ENCODE peak calls at places on chromosomes 16 and 17, in ten cellular contexts. One of them, this sample, is unnamed.

GRCh38 chr16:20871935-20872815 is 28.0 kb downstream of the DCUN1D3 start:
- DNase-seq in CD8-positive, alpha-beta T cell: no peak
- DNase-seq in AG10803: no peak
- DNase-seq in lower lobe of right lung: no peak
- DNase-seq in uterus: no peak
- DNase-seq in right atrium auricular region: no peak
- DNase-seq in spleen: no peak
- DNase-seq in PC-9: no peak
- DNase-seq in tibial artery: no peak
- DNase-seq in psoas muscle: no peak
- DNase-seq in this sample: peak

GRCh38 chr17:55730380-55730779 is 7.7 kb upstream of the TMEM100 start:
- DNase-seq in right atrium auricular region: no peak
- DNase-seq in CD8-positive, alpha-beta T cell: no peak
- DNase-seq in spleen: no peak
- DNase-seq in lower lobe of right lung: no peak
- DNase-seq in psoas muscle: no peak
- DNase-seq in AG10803: no peak
- DNase-seq in uterus: no peak
- DNase-seq in PC-9: no peak
- DNase-seq in tibial artery: no peak
- DNase-seq in this sample: no peak

GRCh38 chr17:11490171-11490760 is 108.0 kb upstream of the DNAH9 start:
- DNase-seq in psoas muscle: no peak
- DNase-seq in PC-9: no peak
- DNase-seq in spleen: no peak
- DNase-seq in uterus: no peak
- DNase-seq in CD8-positive, alpha-beta T cell: no peak
- DNase-seq in right atrium auricular region: peak
- DNase-seq in AG10803: no peak
- DNase-seq in lower lobe of right lung: no peak
- DNase-seq in tibial artery: no peak
- DNase-seq in this sample: no peak

GRCh38 chr16:13335894-13336293 is 434.5 kb downstream of the SHISA9 start:
- DNase-seq in AG10803: no peak
- DNase-seq in tibial artery: no peak
- DNase-seq in PC-9: no peak
- DNase-seq in psoas muscle: no peak
- DNase-seq in CD8-positive, alpha-beta T cell: no peak
- DNase-seq in lower lobe of right lung: no peak
- DNase-seq in uterus: no peak
- DNase-seq in right atrium auricular region: no peak
- DNase-seq in spleen: no peak
- DNase-seq in this sample: no peak

GRCh38 chr17:951388-952132 is 28.0 kb downstream of the NXN start:
- DNase-seq in spleen: no peak
- DNase-seq in AG10803: peak
- DNase-seq in tibial artery: no peak
- DNase-seq in CD8-positive, alpha-beta T cell: no peak
- DNase-seq in uterus: peak
- DNase-seq in right atrium auricular region: no peak
- DNase-seq in psoas muscle: peak
- DNase-seq in PC-9: peak
- DNase-seq in lower lobe of right lung: no peak
- DNase-seq in this sample: no peak

GRCh38 chr17:83119987-83120864 is 40.8 kb downstream of the METRNL start:
- DNase-seq in AG10803: no peak
- DNase-seq in psoas muscle: no peak
- DNase-seq in lower lobe of right lung: peak
- DNase-seq in uterus: no peak
- DNase-seq in tibial artery: no peak
- DNase-seq in CD8-positive, alpha-beta T cell: no peak
- DNase-seq in spleen: peak
- DNase-seq in PC-9: no peak
- DNase-seq in right atrium auricular region: no peak
- DNase-seq in this sample: peak

GRCh38 chr17:42200702-42201101 is 6.4 kb upstream of the GHDC start:
- DNase-seq in lower lobe of right lung: no peak
- DNase-seq in right atrium auricular region: peak
- DNase-seq in spleen: no peak
- DNase-seq in PC-9: no peak
- DNase-seq in uterus: no peak
- DNase-seq in AG10803: peak
- DNase-seq in psoas muscle: no peak
- DNase-seq in CD8-positive, alpha-beta T cell: no peak
- DNase-seq in tibial artery: no peak
- DNase-seq in this sample: no peak

GRCh38 chr17:37276475-37276874 is 99.3 kb upstream of the C17orf78 start:
- DNase-seq in AG10803: no peak
- DNase-seq in lower lobe of right lung: no peak
- DNase-seq in right atrium auricular region: no peak
- DNase-seq in PC-9: peak
- DNase-seq in tibial artery: no peak
- DNase-seq in CD8-positive, alpha-beta T cell: no peak
- DNase-seq in uterus: no peak
- DNase-seq in spleen: no peak
- DNase-seq in psoas muscle: no peak
- DNase-seq in this sample: no peak

GRCh38 chr16:85870159-85870558 is 28.8 kb upstream of the IRF8 start:
- DNase-seq in right atrium auricular region: no peak
- DNase-seq in psoas muscle: no peak
- DNase-seq in CD8-positive, alpha-beta T cell: no peak
- DNase-seq in lower lobe of right lung: no peak
- DNase-seq in tibial artery: peak
- DNase-seq in uterus: no peak
- DNase-seq in AG10803: no peak
- DNase-seq in PC-9: no peak
- DNase-seq in spleen: peak
- DNase-seq in this sample: no peak

GRCh38 chr16:19718624-19718965 is 524 bp downstream of the IQCK start:
- DNase-seq in spleen: no peak
- DNase-seq in PC-9: no peak
- DNase-seq in right atrium auricular region: no peak
- DNase-seq in CD8-positive, alpha-beta T cell: no peak
- DNase-seq in tibial artery: peak
- DNase-seq in psoas muscle: no peak
- DNase-seq in uterus: no peak
- DNase-seq in AG10803: no peak
- DNase-seq in lower lobe of right lung: no peak
- DNase-seq in this sample: no peak

GRCh38 chr17:5078106-5079028 is at the start of gene ZFP3:
- DNase-seq in tibial artery: peak
- DNase-seq in psoas muscle: peak
- DNase-seq in lower lobe of right lung: peak
- DNase-seq in uterus: peak
- DNase-seq in CD8-positive, alpha-beta T cell: peak
- DNase-seq in spleen: peak
- DNase-seq in PC-9: peak
- DNase-seq in AG10803: peak
- DNase-seq in right atrium auricular region: peak
- DNase-seq in this sample: peak

GRCh38 chr16:85464342-85465305 is 148.5 kb upstream of the GSE1 start:
- DNase-seq in PC-9: no peak
- DNase-seq in AG10803: no peak
- DNase-seq in right atrium auricular region: no peak
- DNase-seq in tibial artery: no peak
- DNase-seq in CD8-positive, alpha-beta T cell: no peak
- DNase-seq in spleen: no peak
- DNase-seq in uterus: no peak
- DNase-seq in psoas muscle: no peak
- DNase-seq in lower lobe of right lung: no peak
- DNase-seq in this sample: no peak

GRCh38 chr17:79658811-79659207 is 48.0 kb upstream of the RBFOX3 start:
- DNase-seq in PC-9: no peak
- DNase-seq in psoas muscle: no peak
- DNase-seq in tibial artery: no peak
- DNase-seq in spleen: no peak
- DNase-seq in AG10803: peak
- DNase-seq in uterus: no peak
- DNase-seq in CD8-positive, alpha-beta T cell: no peak
- DNase-seq in right atrium auricular region: peak
- DNase-seq in lower lobe of right lung: no peak
- DNase-seq in this sample: peak

DNA sequence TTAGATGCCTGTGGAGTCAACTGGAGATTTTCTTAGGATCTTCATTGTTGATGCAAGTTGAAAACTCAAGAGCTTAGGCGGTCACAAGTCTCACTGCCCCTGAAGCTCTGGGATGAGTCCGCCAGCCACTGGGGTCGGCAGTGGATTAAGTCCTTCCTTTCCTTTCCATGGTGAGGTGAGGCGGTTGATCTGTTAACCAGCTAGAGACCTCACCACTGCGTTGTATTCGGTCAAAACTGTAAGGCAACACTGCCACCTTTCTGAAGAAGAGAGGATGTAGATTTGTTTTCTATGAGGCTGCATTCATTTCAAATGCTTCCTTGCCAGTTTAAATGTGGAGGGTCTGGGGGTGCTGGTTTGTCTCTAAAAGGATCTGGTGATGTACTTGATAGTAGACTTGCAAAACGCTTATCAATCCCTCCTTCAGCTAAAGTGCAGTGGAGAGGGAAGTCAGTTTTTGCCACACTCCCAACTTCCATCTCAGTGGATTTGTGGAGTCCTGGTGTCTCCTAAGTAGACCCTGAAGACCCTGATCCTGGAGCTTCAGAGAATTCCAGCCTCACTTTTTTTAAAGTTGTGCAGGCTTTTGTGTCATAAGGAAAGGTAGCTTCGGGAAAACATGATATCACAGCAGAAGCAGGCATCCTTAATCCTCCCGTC is 1.7 kb downstream of the MYOCD start:
- DNase-seq in CD8-positive, alpha-beta T cell: no peak
- DNase-seq in psoas muscle: no peak
- DNase-seq in PC-9: no peak
- DNase-seq in AG10803: peak
- DNase-seq in tibial artery: no peak
- DNase-seq in uterus: peak
- DNase-seq in lower lobe of right lung: no peak
- DNase-seq in right atrium auricular region: no peak
- DNase-seq in spleen: no peak
- DNase-seq in this sample: peak
- H3K4me3 ChIP-seq in CD8-positive, alpha-beta T cell: no peak
- H3K4me3 ChIP-seq in psoas muscle: peak
- H3K4me3 ChIP-seq in PC-9: no peak
- H3K4me3 ChIP-seq in AG10803: no peak
- H3K4me3 ChIP-seq in tibial artery: peak
- H3K4me3 ChIP-seq in uterus: peak
- H3K4me3 ChIP-seq in lower lobe of right lung: no peak
- H3K4me3 ChIP-seq in right atrium auricular region: peak
- H3K4me3 ChIP-seq in spleen: no peak
- H3K4me3 ChIP-seq in this sample: no peak

DNA sequence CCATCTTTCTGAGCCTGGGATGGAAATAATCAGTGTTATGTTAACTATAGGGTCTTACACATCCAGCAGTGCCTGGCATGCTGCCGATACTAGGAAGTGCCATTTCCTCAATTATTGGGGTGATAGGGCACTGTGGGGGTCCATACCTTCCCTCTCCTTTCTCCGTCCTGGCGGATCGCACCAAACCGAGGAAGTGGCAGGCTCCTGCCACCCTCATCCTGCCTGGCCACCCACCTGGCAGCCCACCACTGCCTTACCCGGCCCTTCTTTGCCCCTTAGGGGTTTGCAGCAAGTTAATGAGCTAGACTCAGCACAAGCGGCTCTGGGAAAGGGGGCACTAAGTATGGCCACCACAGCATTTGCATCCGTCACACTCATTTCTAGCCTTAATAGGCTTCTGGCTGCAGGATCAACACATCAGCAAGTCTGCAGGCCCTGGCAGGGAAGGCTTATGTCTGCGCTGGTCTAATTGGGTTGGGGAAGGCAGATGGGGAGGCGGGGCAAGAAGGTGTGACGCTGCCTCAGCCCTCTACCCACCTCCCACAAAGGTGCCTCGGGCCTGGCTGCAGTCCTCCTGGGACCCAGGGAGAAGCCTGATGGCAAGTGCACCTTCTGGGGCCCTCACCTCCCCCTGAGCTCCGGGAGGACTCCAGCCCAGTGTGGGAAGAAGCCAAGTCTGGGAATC is 28.6 kb downstream of the DCAKD start:
- DNase-seq in AG10803: no peak
- DNase-seq in uterus: no peak
- DNase-seq in lower lobe of right lung: no peak
- DNase-seq in PC-9: no peak
- DNase-seq in CD8-positive, alpha-beta T cell: no peak
- DNase-seq in right atrium auricular region: no peak
- DNase-seq in spleen: no peak
- DNase-seq in tibial artery: no peak
- DNase-seq in psoas muscle: no peak
- DNase-seq in this sample: peak
- TF ChIP-seq CTCF in AG10803: no peak
- TF ChIP-seq CTCF in uterus: no peak
- TF ChIP-seq CTCF in lower lobe of right lung: no peak
- TF ChIP-seq CTCF in PC-9: no peak
- TF ChIP-seq CTCF in CD8-positive, alpha-beta T cell: no peak
- TF ChIP-seq CTCF in right atrium auricular region: no peak
- TF ChIP-seq CTCF in spleen: no peak
- TF ChIP-seq CTCF in tibial artery: no peak
- TF ChIP-seq CTCF in psoas muscle: no peak
- TF ChIP-seq CTCF in this sample: no peak

GRCh38 chr17:17921192-17922082 is 50.8 kb downstream of the TOM1L2 start:
- DNase-seq in spleen: no peak
- DNase-seq in lower lobe of right lung: no peak
- DNase-seq in psoas muscle: no peak
- DNase-seq in tibial artery: no peak
- DNase-seq in right atrium auricular region: no peak
- DNase-seq in CD8-positive, alpha-beta T cell: no peak
- DNase-seq in uterus: peak
- DNase-seq in AG10803: peak
- DNase-seq in PC-9: peak
- DNase-seq in this sample: no peak
- H3K4me3 ChIP-seq in spleen: no peak
- H3K4me3 ChIP-seq in lower lobe of right lung: no peak
- H3K4me3 ChIP-seq in psoas muscle: no peak
- H3K4me3 ChIP-seq in tibial artery: no peak
- H3K4me3 ChIP-seq in right atrium auricular region: no peak
- H3K4me3 ChIP-seq in CD8-positive, alpha-beta T cell: no peak
- H3K4me3 ChIP-seq in uterus: no peak
- H3K4me3 ChIP-seq in AG10803: no peak
- H3K4me3 ChIP-seq in PC-9: no peak
- H3K4me3 ChIP-seq in this sample: no peak

DNA sequence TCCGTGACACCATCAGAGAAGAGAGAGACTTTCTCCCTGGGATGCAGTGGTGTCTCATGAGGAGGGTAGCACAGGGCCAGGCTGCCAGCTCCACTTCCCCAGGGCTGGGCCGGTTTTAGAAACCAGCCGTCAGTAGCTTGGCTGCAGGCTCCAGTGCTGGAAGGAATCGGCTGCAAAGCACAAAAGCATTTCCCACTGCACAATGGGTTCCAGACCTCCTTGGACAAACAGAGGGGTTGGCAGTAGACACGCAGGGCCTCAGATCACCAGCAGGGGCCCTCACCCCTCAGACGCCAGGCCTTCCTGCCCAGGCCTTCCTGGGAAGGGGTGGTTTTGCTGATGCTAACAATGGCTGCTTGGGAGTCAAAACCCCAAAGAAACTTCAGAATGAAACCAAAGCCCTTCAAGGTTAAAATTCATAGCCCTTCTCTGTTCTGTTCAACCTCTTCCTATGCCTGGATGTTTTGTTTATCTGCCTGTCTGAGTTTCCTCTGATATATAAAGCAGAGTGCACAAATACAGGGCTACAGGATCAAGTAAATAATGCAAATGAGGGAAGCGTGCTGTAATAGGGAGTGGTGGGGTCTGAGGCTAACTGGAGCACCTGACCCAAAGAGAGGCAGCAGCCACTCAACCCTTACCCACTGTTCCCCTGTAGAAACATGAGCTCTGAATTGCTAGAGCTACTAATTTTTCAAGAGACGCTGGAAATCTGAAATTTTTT is 26.2 kb downstream of the TEKT5 start:
- DNase-seq in right atrium auricular region: no peak
- DNase-seq in CD8-positive, alpha-beta T cell: no peak
- DNase-seq in AG10803: peak
- DNase-seq in lower lobe of right lung: no peak
- DNase-seq in spleen: no peak
- DNase-seq in uterus: no peak
- DNase-seq in PC-9: no peak
- DNase-seq in psoas muscle: no peak
- DNase-seq in tibial artery: no peak
- DNase-seq in this sample: peak
- TF ChIP-seq CTCF in right atrium auricular region: peak
- TF ChIP-seq CTCF in CD8-positive, alpha-beta T cell: no peak
- TF ChIP-seq CTCF in AG10803: peak
- TF ChIP-seq CTCF in lower lobe of right lung: peak
- TF ChIP-seq CTCF in spleen: peak
- TF ChIP-seq CTCF in uterus: no peak
- TF ChIP-seq CTCF in PC-9: peak
- TF ChIP-seq CTCF in psoas muscle: peak
- TF ChIP-seq CTCF in tibial artery: no peak
- TF ChIP-seq CTCF in this sample: peak